ENCODE peak calls at places on chromosomes 1 and 21, in six cellular contexts. L is AG04450, H is spleen, Q is NCI-H1694 treated with DMSO at 0.1 percent for 48 hours, W is glutamatergic neuron, S is right lobe of liver. T is an unnamed sample.

GRCh38 chr1:223088713-223089240 is 54.3 kb downstream of the TLR5 start:
- DNase-seq in L (no peak), H (no peak), Q (no peak), W (no peak), S (no peak), T (no peak)

GRCh38 chr1:197915797-197916686 is 1.1 kb upstream of the LHX9 start:
- DNase-seq in L (no peak), H (peak), Q (peak), W (peak), S (peak), T (peak)

GRCh38 chr1:89022167-89022959 is at the start of gene GBP3:
- DNase-seq in L (peak), H (no peak), Q (no peak), W (no peak), S (no peak), T (peak)

GRCh38 chr1:56436912-56437403 is 142.4 kb downstream of the PLPP3 start:
- DNase-seq in L (no peak), H (no peak), Q (no peak), W (peak), S (no peak), T (no peak)

GRCh38 chr1:54519709-54520108 is 28.3 kb upstream of the ACOT11 start:
- DNase-seq in L (no peak), H (no peak), Q (no peak), W (no peak), S (no peak), T (no peak)

GRCh38 chr1:13706058-13706457 is 6.1 kb downstream of the PRDM2 start:
- DNase-seq in L (no peak), H (no peak), Q (no peak), W (no peak), S (no peak), T (no peak)

GRCh38 chr1:53502641-53503432 is 43.6 kb downstream of the DMRTB1 start:
- DNase-seq in L (no peak), H (no peak), Q (peak), W (peak), S (no peak), T (no peak)

GRCh38 chr1:77394166-77394565 is 112.3 kb downstream of the AK5 start:
- DNase-seq in L (no peak), H (no peak), Q (no peak), W (no peak), S (no peak), T (peak)

GRCh38 chr1:89126602-89127001 is 688 bp upstream of the GBP2 start:
- DNase-seq in L (no peak), H (no peak), Q (no peak), W (no peak), S (no peak), T (peak)

GRCh38 chr1:29488086-29488793 is 251.9 kb downstream of the PTPRU start:
- DNase-seq in L (no peak), H (no peak), Q (no peak), W (no peak), S (no peak), T (no peak)

GRCh38 chr1:228830954-228831481 is 95.7 kb downstream of the RHOU start:
- DNase-seq in L (peak), H (no peak), Q (no peak), W (no peak), S (no peak), T (peak)

GRCh38 chr1:6245869-6246496 is 2.0 kb downstream of the HES3 start:
- DNase-seq in L (no peak), H (no peak), Q (peak), W (peak), S (peak), T (no peak)

GRCh38 chr1:17826165-17826488 is 71.0 kb downstream of the ACTL8 start:
- DNase-seq in L (no peak), H (no peak), Q (no peak), W (peak), S (peak), T (peak)

GRCh38 chr21:41687633-41688032 is 79.2 kb downstream of the RIPK4 start:
- DNase-seq in L (no peak), H (no peak), Q (no peak), W (no peak), S (no peak), T (no peak)

GRCh38 chr1:53343831-53344668 is 16.2 kb upstream of the LRP8 start:
- DNase-seq in L (no peak), H (peak), Q (no peak), W (no peak), S (peak), T (no peak)

GRCh38 chr1:234862360-234862943 is 252.5 kb upstream of the IRF2BP2 start:
- DNase-seq in L (no peak), H (no peak), Q (no peak), W (no peak), S (peak), T (no peak)

GRCh38 chr1:237864338-237865244 is 26.1 kb downstream of the ZP4 start:
- DNase-seq in L (no peak), H (peak), Q (peak), W (peak), S (peak), T (peak)

GRCh38 chr1:46547481-46548383 is 3.7 kb downstream of the KNCN start:
- DNase-seq in L (no peak), H (peak), Q (peak), W (peak), S (peak), T (peak)

GRCh38 chr1:162088281-162088969 is 18.9 kb downstream of the NOS1AP start:
- DNase-seq in L (no peak), H (no peak), Q (no peak), W (no peak), S (no peak), T (no peak)

GRCh38 chr1:101257500-101258325 is 20.9 kb downstream of the S1PR1 start:
- DNase-seq in L (no peak), H (peak), Q (no peak), W (no peak), S (peak), T (no peak)

GRCh38 chr1:240611619-240612490 is at the start of gene GREM2:
- DNase-seq in L (peak), H (no peak), Q (peak), W (peak), S (peak), T (peak)

GRCh38 chr21:36910581-36911307 is 55.7 kb downstream of the HLCS start:
- DNase-seq in L (peak), H (no peak), Q (no peak), W (peak), S (no peak), T (peak)

GRCh38 chr1:186876436-186876835 is 47.7 kb downstream of the PLA2G4A start:
- DNase-seq in L (no peak), H (no peak), Q (no peak), W (no peak), S (no peak), T (no peak)